ENCODE peak calls at places on chromosomes 1 and 21, in eight cellular contexts. L is DND-41, O is WTC11, E is WERI-Rb-1, N is myocyte, D is type B pancreatic cell, V is epithelial cell of esophagus, I is ovary. P is an unnamed sample.

GRCh38 chr1:207812778-207813512 is 61.1 kb downstream of the CD46 start:
- DNase-seq in N (no peak), V (no peak), L (no peak), D (no peak), O (no peak), E (no peak), I (no peak), P (no peak)

GRCh38 chr1:58363639-58364038 is 182.9 kb downstream of the OMA1 start:
- DNase-seq in N (no peak), V (no peak), L (no peak), O (no peak), E (no peak), D (no peak), I (no peak), P (no peak)

GRCh38 chr1:87123610-87124009 is 205.1 kb upstream of the LMO4 start:
- DNase-seq in I (no peak), O (no peak), L (no peak), D (no peak), V (no peak), E (no peak), N (no peak), P (no peak)

GRCh38 chr1:224180783-224181452 is 2.1 kb upstream of the DEGS1 start:
- DNase-seq in L (no peak), O (no peak), D (no peak), V (peak; percentile 34), I (no peak), E (no peak), N (no peak), P (no peak)

GRCh38 chr1:25893072-25893604 is 13.1 kb downstream of the STMN1 start:
- DNase-seq in E (no peak), L (no peak), D (no peak), O (no peak), V (no peak), N (peak; percentile 59), I (no peak), P (no peak)

GRCh38 chr1:148318123-148318899 is 164.8 kb downstream of the PPIAL4G start:
- DNase-seq in L (peak; percentile 75), N (no peak), E (no peak), D (no peak), O (peak; percentile 48), I (no peak), V (no peak), P (no peak)

GRCh38 chr21:45768011-45768740 is 124.7 kb downstream of the PCBP3 start:
- DNase-seq in V (no peak), D (no peak), E (no peak), O (no peak), N (no peak), L (no peak), I (no peak), P (no peak)

GRCh38 chr1:228066416-228066815 is 16.1 kb upstream of the ARF1 start:
- DNase-seq in I (no peak), D (no peak), N (no peak), O (no peak), E (no peak), L (no peak), V (no peak), P (no peak)

GRCh38 chr1:243343970-243344749 is 88.3 kb downstream of the SDCCAG8 start:
- DNase-seq in V (peak; percentile 60), I (no peak), L (no peak), E (no peak), N (peak; percentile 57), O (no peak), D (no peak), P (no peak)

GRCh38 chr1:171966426-171967220 is 125.3 kb downstream of the DNM3 start:
- DNase-seq in E (no peak), I (no peak), D (no peak), N (no peak), L (no peak), O (no peak), V (peak; percentile 16), P (no peak)

GRCh38 chr1:13681921-13682320 is 18.1 kb upstream of the PRDM2 start:
- DNase-seq in L (no peak), E (no peak), V (peak; percentile 63), I (no peak), N (no peak), D (no peak), O (no peak), P (no peak)

GRCh38 chr1:179440971-179441370 is 75.2 kb downstream of the AXDND1 start:
- DNase-seq in D (no peak), L (no peak), O (no peak), I (no peak), E (no peak), N (no peak), V (no peak), P (no peak)

GRCh38 chr1:9845914-9846313 is 22.1 kb upstream of the CLSTN1 start:
- DNase-seq in E (no peak), L (no peak), O (no peak), N (no peak), D (no peak), V (no peak), I (no peak), P (no peak)

GRCh38 chr21:40852563-40852962 is 5.6 kb upstream of the DSCAM start:
- DNase-seq in E (no peak), V (no peak), I (no peak), L (no peak), O (peak; percentile 38), D (no peak), N (no peak), P (no peak)

GRCh38 chr1:7505094-7505838 is 265.8 kb upstream of the VAMP3 start:
- DNase-seq in N (no peak), L (no peak), V (no peak), D (no peak), O (no peak), I (no peak), E (no peak), P (no peak)

GRCh38 chr1:190478193-190479007 is 736 bp upstream of the BRINP3 start:
- DNase-seq in O (peak; percentile 61), I (no peak), N (peak; percentile 16), V (peak; percentile 65), D (no peak), E (no peak), L (no peak), P (no peak)

P was measured in uterus.